ENCODE peak calls at places on chromosomes 6 and 20, in nine cellular contexts. G is memory B cell; M is fibroblast of pulmonary artery; O is psoas muscle; D is naive B cell; E is activated T-cell treated with anti-CD3 and anti-CD28 coated beads, Interleukin-2, amount 50 U/mL, for 72 hours; S is activated CD8-positive, alpha-beta memory T cell treated with anti-CD3 and anti-CD28 coated beads for 1 hour; N is natural killer cell; X is amygdala. J is an unnamed sample.

GRCh38 chr20:10558635-10559187 is 115.1 kb downstream of the JAG1 start:
- DNase-seq in S (peak), O (no peak), G (no peak), N (peak), D (no peak), M (peak), E (peak), X (no peak), J (no peak)

GRCh38 chr20:41072099-41072798 is 43.6 kb downstream of the TOP1 start:
- DNase-seq in O (no peak), D (no peak), M (peak), N (no peak), S (no peak), G (no peak), E (no peak), X (no peak), J (no peak)

GRCh38 chr20:16898433-16898832 is 150.3 kb downstream of the OTOR start:
- DNase-seq in E (no peak), G (no peak), S (no peak), O (no peak), N (no peak), M (no peak), D (no peak), X (no peak), J (no peak)

GRCh38 chr6:28225056-28225834 is at the start of gene ZSCAN9:
- DNase-seq in E (peak), D (peak), G (peak), X (peak), M (peak), S (no peak), N (peak), O (peak), J (peak)

GRCh38 chr20:36465109-36466080 is 75.9 kb upstream of the MYL9 start:
- DNase-seq in D (no peak), O (peak), M (peak), E (peak), N (no peak), S (no peak), X (no peak), G (no peak), J (peak)

GRCh38 chr6:109082178-109082577 is 12.5 kb downstream of the SESN1 start:
- DNase-seq in X (no peak), D (no peak), G (no peak), S (no peak), O (no peak), E (no peak), N (no peak), M (peak), J (no peak)

GRCh38 chr20:37209193-37209592 is 29.8 kb upstream of the MROH8 start:
- DNase-seq in D (no peak), X (no peak), M (peak), O (no peak), N (no peak), E (no peak), S (no peak), G (no peak), J (no peak)

GRCh38 chr6:170224694-170225660 is 65.9 kb downstream of the DLL1 start:
- DNase-seq in S (no peak), O (no peak), E (no peak), G (no peak), M (no peak), X (no peak), N (no peak), D (no peak), J (no peak)

GRCh38 chr6:22467645-22468044 is 101.7 kb upstream of the HDGFL1 start:
- DNase-seq in X (no peak), M (no peak), N (no peak), D (no peak), S (no peak), O (no peak), G (no peak), E (no peak), J (no peak)

GRCh38 chr20:40322941-40323340 is 366.1 kb downstream of the MAFB start:
- DNase-seq in N (no peak), S (no peak), O (no peak), X (no peak), G (no peak), M (no peak), E (no peak), D (no peak), J (no peak)

GRCh38 chr6:137013031-137013430 is 31.7 kb downstream of the IL20RA start:
- DNase-seq in X (no peak), D (no peak), S (no peak), O (no peak), N (no peak), E (no peak), M (no peak), G (no peak), J (no peak)

J was measured in left colon.